ENCODE peak calls at places on chromosomes 3 and 15, in seven cellular contexts. W is heart left ventricle, V is cardiac muscle cell, B is aorta, S is mammary epithelial cell, R is ovary, K is thoracic aorta. C is an unnamed sample.

GRCh38 chr3:70849911-70850699 is 537.7 kb upstream of the MDFIC2 start:
- DNase-seq in W (peak; percentile 42), V (no peak), B (no peak), S (peak; percentile 77), R (peak; percentile 13), K (no peak), C (peak; percentile 17)

GRCh38 chr15:67914537-67915373 is 74.9 kb upstream of the RNU6-1 start:
- DNase-seq in W (peak; percentile 52), V (peak; percentile 79), B (peak; percentile 81), S (no peak), R (peak; percentile 74), K (peak; percentile 19), C (peak; percentile 87)

GRCh38 chr3:124456506-124456905 is 273.7 kb upstream of the UMPS start:
- DNase-seq in W (peak; percentile 37), V (no peak), B (no peak), S (no peak), R (no peak), K (no peak), C (no peak)

GRCh38 chr15:101169457-101170071 is 82.3 kb downstream of the CHSY1 start:
- DNase-seq in W (no peak), V (no peak), B (peak; percentile 78), S (no peak), R (no peak), K (no peak), C (no peak)

GRCh38 chr3:49519266-49519665 is 35.0 kb upstream of the BSN start:
- DNase-seq in W (no peak), V (no peak), B (peak; percentile 52), S (peak; percentile 19), R (no peak), K (no peak), C (no peak)

GRCh38 chr3:179189764-179190163 is 41.6 kb downstream of the PIK3CA start:
- DNase-seq in W (peak; percentile 25), V (peak; percentile 32), B (no peak), S (no peak), R (no peak), K (no peak), C (no peak)

GRCh38 chr3:174125267-174125844 is 727.8 kb downstream of the NLGN1 start:
- DNase-seq in W (peak; percentile 6), V (peak; percentile 64), B (no peak), S (peak; percentile 12), R (no peak), K (no peak), C (no peak)

GRCh38 chr3:5036536-5036833 is 57.2 kb downstream of the BHLHE40 start:
- DNase-seq in W (no peak), V (no peak), B (no peak), S (no peak), R (no peak), K (no peak), C (no peak)

DNA sequence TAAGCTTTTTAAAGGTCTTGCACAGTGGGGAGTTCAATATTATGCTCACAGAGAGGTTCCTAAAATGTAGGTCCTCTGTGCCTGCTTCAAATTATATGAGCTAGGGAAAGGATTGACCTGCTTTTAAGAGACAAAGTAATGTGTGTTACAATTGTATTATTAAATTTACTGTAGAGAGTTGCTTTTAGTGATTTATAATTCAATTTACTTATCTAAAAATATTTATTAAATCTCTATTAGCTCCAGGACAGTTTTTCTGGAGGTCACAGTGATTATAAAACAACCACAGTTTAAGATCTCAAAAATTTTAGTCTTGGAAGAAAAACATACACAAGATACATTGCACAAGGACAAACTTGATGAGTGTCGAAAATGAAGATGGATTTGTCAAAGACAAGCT is 665.7 kb upstream of the ARPP21 start:
- DNase-seq in W (no peak), V (no peak), B (no peak), S (no peak), R (no peak), K (no peak), C (no peak)
- H3K27ac ChIP-seq in W (no peak overlapping the region), V (no peak overlapping the region), B (no peak overlapping the region), S (no peak overlapping the region), R (no peak overlapping the region), K (no peak overlapping the region), C (no peak overlapping the region)

GRCh38 chr15:99708563-99708962 is 24.7 kb downstream of the LYSMD4 start:
- DNase-seq in W (peak; percentile 77), V (no peak), B (peak; percentile 93), S (peak; percentile 92), R (peak; percentile 68), K (peak; percentile 69), C (peak; percentile 72)
- H3K36me3 ChIP-seq in W (peaks cover 46% of the 10 kb centered on the region), V (peaks cover 39% of the 10 kb centered on the region), B (no peaks in the 10 kb centered on the region), S (peaks cover 8% of the 10 kb centered on the region), R (no peaks in the 10 kb centered on the region), K (peaks cover 21% of the 10 kb centered on the region), C (no peaks in the 10 kb centered on the region)

GRCh38 chr3:100004931-100005330 is 109.4 kb downstream of the FILIP1L start:
- DNase-seq in W (peak; percentile 19), V (no peak), B (no peak), S (no peak), R (no peak), K (no peak), C (no peak)
- H3K27ac ChIP-seq in W (no peak overlapping the region), V (no peak overlapping the region), B (no peak overlapping the region), S (no peak overlapping the region), R (no peak overlapping the region), K (no peak overlapping the region), C (peak overlapping the region; percentile 81)

GRCh38 chr15:66066439-66066838 is 187.1 kb downstream of the MEGF11 start:
- DNase-seq in W (no peak), V (no peak), B (no peak), S (no peak), R (no peak), K (no peak), C (no peak)
- H3K36me3 ChIP-seq in W (no peaks in the 10 kb centered on the region), V (no peaks in the 10 kb centered on the region), B (no peaks in the 10 kb centered on the region), S (no peaks in the 10 kb centered on the region), R (no peaks in the 10 kb centered on the region), K (no peaks in the 10 kb centered on the region), C (no peaks in the 10 kb centered on the region)

GRCh38 chr15:85763557-85764303 is 31.0 kb downstream of the KLHL25 start:
- DNase-seq in W (no peak), V (no peak), B (peak; percentile 59), S (peak; percentile 34), R (no peak), K (no peak), C (no peak)
- H3K27ac ChIP-seq in W (peak overlapping the region; percentile 38), V (peak overlapping the region; percentile 51), B (no peak overlapping the region), S (peak overlapping the region; percentile 61), R (no peak overlapping the region), K (peak overlapping the region; percentile 33), C (peak overlapping the region; percentile 4)

DNA sequence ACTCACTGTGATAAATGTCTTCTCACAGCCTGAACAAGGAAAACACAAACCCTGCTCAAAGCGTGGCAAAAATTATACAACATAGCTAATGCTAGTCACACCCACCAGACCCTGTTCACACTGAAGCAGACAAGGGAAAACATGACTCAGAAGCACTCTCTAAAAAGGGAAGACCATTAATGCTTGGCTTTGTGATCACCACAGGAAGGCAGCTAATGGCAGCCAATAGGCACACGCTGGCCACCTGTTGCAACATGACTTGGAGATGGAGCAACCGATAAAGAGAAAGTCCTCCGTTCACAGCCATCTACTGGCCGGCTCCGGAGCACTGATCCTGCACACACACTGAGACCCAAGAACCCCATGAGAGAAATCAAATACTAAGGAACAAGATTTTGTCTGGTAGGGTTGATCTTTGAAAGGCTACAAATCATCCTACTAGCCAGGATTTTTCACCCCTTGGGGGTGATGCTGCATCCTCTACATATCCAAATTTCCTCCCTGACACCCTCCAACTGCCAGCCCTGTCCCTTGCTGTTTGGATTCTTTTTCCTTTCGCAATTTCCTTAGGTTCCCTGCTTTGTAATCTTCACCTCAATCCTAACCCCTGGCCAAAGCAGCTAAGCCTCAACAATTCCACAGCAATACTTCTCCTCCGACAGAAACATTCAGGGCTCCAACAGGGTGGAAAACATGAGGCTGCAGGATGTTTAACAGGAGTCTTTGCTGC is 3.2 kb downstream of the ZXDC start:
- DNase-seq in W (no peak), V (no peak), B (peak; percentile 90), S (peak; percentile 95), R (no peak), K (peak; percentile 68), C (peak; percentile 55)
- H3K36me3 ChIP-seq in W (peaks cover 40% of the 10 kb centered on the region), V (peaks cover 13% of the 10 kb centered on the region), B (peaks cover 5% of the 10 kb centered on the region), S (peaks cover 22% of the 10 kb centered on the region), R (no peaks in the 10 kb centered on the region), K (peaks cover 33% of the 10 kb centered on the region), C (no peaks in the 10 kb centered on the region)

DNA sequence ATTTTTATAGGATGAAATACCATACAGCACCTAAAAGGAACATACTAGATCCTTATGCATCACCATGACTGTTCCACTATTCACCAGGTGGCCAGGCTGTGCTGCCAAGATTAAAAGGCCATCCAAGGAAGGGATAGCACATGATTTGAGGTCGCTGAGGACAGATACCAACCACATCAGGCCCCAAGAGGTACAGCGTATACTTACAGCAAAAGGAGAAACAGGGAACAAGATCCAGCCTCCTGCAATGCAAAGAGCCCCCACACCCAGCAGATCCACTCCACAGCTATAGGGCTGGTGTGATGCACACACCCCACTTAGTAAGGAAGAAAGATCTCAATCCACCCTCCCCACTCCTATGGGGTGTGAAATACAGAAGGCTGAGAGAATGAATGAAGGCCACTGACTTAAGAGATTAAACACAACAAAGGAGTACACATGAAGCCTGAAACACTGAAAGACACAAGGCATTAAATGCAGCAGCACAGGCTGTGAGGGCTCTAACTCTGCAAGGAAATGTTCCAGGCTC is 32.0 kb upstream of the ZNF445 start:
- DNase-seq in W (no peak), V (peak; percentile 2), B (no peak), S (peak; percentile 3), R (no peak), K (no peak), C (no peak)
- H3K27ac ChIP-seq in W (peak overlapping the region; percentile 88), V (no peak overlapping the region), B (no peak overlapping the region), S (no peak overlapping the region), R (peak overlapping the region; percentile 85), K (no peak overlapping the region), C (no peak overlapping the region)

GRCh38 chr15:97866994-97867393 is 93.5 kb upstream of the ARRDC4 start:
- DNase-seq in W (no peak), V (no peak), B (no peak), S (no peak), R (no peak), K (no peak), C (no peak)
- H3K36me3 ChIP-seq in W (no peaks in the 10 kb centered on the region), V (no peaks in the 10 kb centered on the region), B (no peaks in the 10 kb centered on the region), S (no peaks in the 10 kb centered on the region), R (no peaks in the 10 kb centered on the region), K (no peaks in the 10 kb centered on the region), C (no peaks in the 10 kb centered on the region)

C was measured in uterus.